ENCODE peak calls at places on chromosomes 11 and 22, in six cellular contexts. A is IMR-90, D is A549, L is GM12878, M is H1, E is SK-N-SH. T is an unnamed sample.

GRCh38 chr22:31607696-31608095 is 54.3 kb downstream of the PISD start:
- DNase-seq in D (no peak), E (no peak), L (no peak), A (no peak), M (no peak), T (no peak)

GRCh38 chr11:73463359-73463758 is 87.2 kb downstream of the RELT start:
- DNase-seq in D (peak; percentile 9), L (no peak), A (peak; percentile 83), E (no peak), M (no peak), T (no peak)

GRCh38 chr22:45504703-45505341 is 2.1 kb downstream of the FBLN1 start:
- DNase-seq in M (no peak), L (no peak), D (no peak), E (peak; percentile 74), A (peak; percentile 37), T (peak; percentile 40)

GRCh38 chr11:27139742-27140141 is 99.1 kb downstream of the BBOX1 start:
- DNase-seq in L (no peak), A (peak; percentile 12), D (no peak), M (no peak), E (peak; percentile 11), T (no peak)

GRCh38 chr11:81422402-81422801 is 1311.3 kb downstream of the FAM181B start:
- DNase-seq in M (no peak), L (no peak), A (no peak), E (no peak), D (no peak), T (no peak)

GRCh38 chr11:10728154-10728553 is 22.9 kb upstream of the CTR9 start:
- DNase-seq in E (no peak), M (no peak), D (no peak), A (no peak), L (no peak), T (no peak)

GRCh38 chr11:102252339-102252891 is 64.9 kb upstream of the BIRC3 start:
- DNase-seq in E (no peak), L (no peak), D (no peak), M (no peak), A (peak; percentile 73), T (no peak)

GRCh38 chr11:3994030-3994640 is 100.5 kb upstream of the RRM1 start:
- DNase-seq in D (peak; percentile 40), E (no peak), L (no peak), M (no peak), A (peak; percentile 16), T (no peak)

GRCh38 chr22:37983860-37984791 is at the start of gene SOX10:
- DNase-seq in M (no peak), E (no peak), L (no peak), A (no peak), D (no peak), T (peak; percentile 51)

GRCh38 chr11:2507212-2507901 is 62.5 kb downstream of the KCNQ1 start:
- DNase-seq in E (no peak), A (no peak), D (no peak), M (no peak), L (no peak), T (no peak)

GRCh38 chr11:45147871-45148270 is 1.4 kb downstream of the PRDM11 start:
- DNase-seq in M (no peak), L (no peak), E (no peak), A (no peak), D (no peak), T (no peak)

GRCh38 chr11:31437742-31438435 is 68.2 kb downstream of the DNAJC24 start:
- DNase-seq in A (peak; percentile 84), M (no peak), E (no peak), D (no peak), L (no peak), T (no peak)

GRCh38 chr11:28017816-28018215 is 90.1 kb downstream of the KIF18A start:
- DNase-seq in L (no peak), E (no peak), M (no peak), D (no peak), A (peak; percentile 61), T (no peak)

GRCh38 chr11:64850979-64851567 is 6.6 kb upstream of the CDC42BPG start:
- DNase-seq in E (no peak), D (no peak), L (peak; percentile 90), M (no peak), A (no peak), T (peak; percentile 58)

GRCh38 chr11:22703040-22703439 is 36.6 kb downstream of the GAS2 start:
- DNase-seq in L (peak; percentile 21), D (peak; percentile 50), E (no peak), M (no peak), A (peak; percentile 77), T (no peak)

GRCh38 chr22:45376009-45376408 is 37.4 kb downstream of the SMC1B start:
- DNase-seq in D (no peak), M (no peak), L (no peak), A (no peak), E (no peak), T (no peak)

GRCh38 chr11:114011443-114011842 is 36.5 kb downstream of the HTR3A start:
- DNase-seq in L (no peak), M (no peak), E (no peak), A (no peak), D (no peak), T (no peak)

GRCh38 chr11:8291421-8292350 is 28.0 kb upstream of the LMO1 start:
- DNase-seq in E (no peak), M (no peak), L (no peak), A (no peak), D (no peak), T (no peak)

GRCh38 chr11:116110802-116111201 is 606.6 kb upstream of the CADM1 start:
- DNase-seq in M (no peak), E (no peak), A (no peak), L (no peak), D (no peak), T (no peak)

GRCh38 chr22:46622081-46622521 is 1.9 kb downstream of the GRAMD4 start:
- DNase-seq in D (no peak), L (no peak), E (peak; percentile 89), A (no peak), M (no peak), T (no peak)

GRCh38 chr11:95791385-95792033 is 1.2 kb downstream of the CEP57 start:
- DNase-seq in E (no peak), A (no peak), D (no peak), M (no peak), L (no peak), T (no peak)

GRCh38 chr11:124970925-124971324 is 16.9 kb downstream of the CCDC15 start:
- DNase-seq in D (peak; percentile 32), M (no peak), E (peak; percentile 5), L (no peak), A (peak; percentile 35), T (no peak)

DNA sequence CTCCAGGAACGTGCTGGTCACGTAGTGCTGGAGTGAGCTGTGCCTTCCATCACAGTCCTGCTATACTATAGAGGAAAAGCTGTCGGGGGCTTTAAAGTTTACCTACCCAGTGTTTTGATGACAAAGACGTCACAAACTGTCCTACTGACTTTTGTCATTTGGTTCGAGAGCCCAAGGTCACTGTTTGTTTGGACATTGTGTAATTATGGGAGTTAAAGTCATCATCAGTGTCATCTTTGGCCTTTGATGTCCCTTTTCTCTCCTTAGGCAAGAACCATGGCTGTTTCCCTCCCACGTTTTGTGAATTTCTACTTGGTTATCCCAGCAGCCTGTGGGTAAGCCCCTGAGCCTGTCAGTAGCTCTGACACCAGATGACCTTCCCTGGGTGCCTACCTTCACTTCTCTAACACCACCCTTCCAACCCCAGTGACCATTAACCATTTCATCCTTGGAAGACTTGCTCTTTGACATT is 59.3 kb downstream of the SLC1A2 start:
- DNase-seq in A (no peak), D (no peak), E (no peak), M (no peak), L (no peak), T (no peak)
- TF ChIP-seq USF2 in A (no peak), D (no peak), E (no peak), M (no peak), L (no peak), T (no peak)

DNA sequence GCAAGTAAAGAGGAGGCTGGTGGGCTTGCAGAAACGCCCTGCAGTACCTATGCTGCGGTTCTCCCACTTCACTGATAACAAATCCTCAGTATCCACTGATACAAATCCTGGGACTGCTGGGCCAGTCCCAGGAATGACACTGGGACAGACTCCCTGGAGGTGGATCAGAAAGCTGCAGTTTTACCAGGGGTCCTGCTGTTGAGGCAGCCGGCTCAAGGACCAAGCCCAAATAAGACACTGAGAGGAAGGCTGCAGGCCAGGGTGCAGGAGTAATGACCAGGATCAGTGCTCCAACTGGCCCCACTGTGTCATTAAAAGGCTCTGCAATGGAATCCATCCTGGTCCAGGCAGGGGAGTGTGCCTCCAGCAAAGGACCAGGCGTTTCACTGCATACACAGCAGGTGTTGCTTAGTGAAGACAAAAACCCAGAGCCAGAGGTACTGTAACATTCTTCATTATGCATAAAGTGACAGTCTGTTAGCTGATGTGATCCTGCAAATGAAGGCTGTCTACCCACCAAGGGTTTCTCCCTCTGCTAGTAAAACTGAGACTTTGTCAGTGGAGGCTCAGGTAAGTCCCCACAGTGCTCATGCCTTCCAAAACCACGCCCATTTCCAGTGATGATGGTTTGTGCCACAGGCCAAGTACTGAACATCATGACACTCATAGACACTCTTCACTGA is 1.4 kb upstream of the C22orf39 start:
- DNase-seq in L (no peak), A (no peak), E (no peak), D (no peak), M (no peak), T (no peak)
- TF ChIP-seq USF2 in L (no peak), A (no peak), E (no peak), D (no peak), M (no peak), T (no peak)

DNA sequence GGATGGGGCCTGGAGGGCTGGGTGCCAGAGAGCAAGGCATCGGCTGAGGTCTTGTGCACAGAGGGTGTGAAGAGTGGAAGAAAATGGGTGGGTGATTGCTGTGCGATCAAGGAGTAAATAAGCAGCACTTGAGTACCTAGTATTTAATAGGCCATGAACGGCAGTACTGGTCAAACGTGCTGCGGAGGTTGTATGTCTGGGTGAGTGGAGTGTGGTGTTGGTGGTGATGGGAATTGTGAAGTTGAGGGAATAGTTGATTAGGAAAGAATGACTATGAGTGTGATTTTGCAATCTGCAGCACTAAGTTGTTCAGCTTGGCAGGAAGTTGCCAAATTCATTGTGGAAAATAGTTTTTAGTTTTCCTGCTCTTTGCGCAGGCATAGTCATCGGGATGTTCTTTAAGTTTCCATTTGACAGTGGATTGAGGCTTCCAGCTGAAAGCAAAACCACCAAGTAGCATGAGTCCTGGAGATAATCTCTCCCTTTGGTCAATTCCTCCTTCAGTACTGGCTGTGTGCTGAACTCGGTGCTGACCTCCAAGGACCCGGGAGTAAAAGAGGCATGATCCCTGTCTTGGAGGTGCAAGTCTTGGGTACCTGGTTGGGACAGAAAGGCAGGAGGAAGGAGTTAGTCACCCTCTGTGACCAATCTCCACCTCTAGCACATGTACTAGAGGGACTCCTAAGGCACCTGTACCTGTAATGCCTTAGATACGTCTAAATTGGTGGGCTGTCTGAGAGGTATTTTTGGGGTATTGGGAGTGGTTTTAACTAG is 2.1 kb downstream of the PANX1 start:
- DNase-seq in D (no peak), M (no peak), A (peak; percentile 89), L (no peak), E (no peak), T (no peak)
- TF ChIP-seq USF2 in D (no peak), M (no peak), A (no peak), L (no peak), E (no peak), T (no peak)

DNA sequence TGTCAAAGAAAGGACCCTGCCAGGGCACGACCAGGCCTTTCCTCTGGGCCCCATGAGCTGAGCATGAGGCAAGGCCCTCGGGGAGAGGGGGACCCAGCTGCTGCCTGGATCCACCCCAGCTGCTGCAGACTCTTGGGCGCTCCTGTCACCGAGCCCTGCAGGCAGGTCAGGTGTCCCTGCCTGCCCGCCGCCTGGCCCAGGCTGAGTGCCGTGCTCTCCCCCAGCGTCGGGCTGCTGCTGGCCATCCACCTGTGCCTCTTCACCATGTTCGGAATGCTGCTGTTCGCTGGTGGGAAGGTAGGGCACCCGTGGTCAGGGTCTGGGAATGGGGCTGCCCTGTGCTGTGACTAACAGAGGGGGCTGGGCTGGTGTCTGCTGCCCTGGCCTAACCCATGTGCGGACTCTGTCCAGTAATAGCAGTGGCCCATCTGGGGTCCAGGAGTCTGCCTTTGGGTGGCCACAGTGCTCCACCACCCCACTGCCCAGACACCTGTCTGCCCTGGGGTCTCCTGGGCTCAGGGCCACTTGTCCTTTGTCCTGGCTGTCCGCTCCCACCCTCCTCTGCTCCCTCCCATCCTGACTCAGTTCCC is 15.0 kb downstream of the TPCN2 start:
- DNase-seq in E (no peak), A (no peak), L (no peak), D (no peak), M (no peak), T (no peak)
- TF ChIP-seq USF2 in E (no peak), A (no peak), L (no peak), D (no peak), M (no peak), T (no peak)